ENCODE peak calls at places on chromosome 21, in five cellular contexts. R is B cell, L is COR-L47, G is EH, A is uterus. V is an unnamed sample.

GRCh38 chr21:28160378-28160777 is 832.3 kb downstream of the LTN1 start:
- DNase-seq in L (no peak), A (peak; percentile 67), R (no peak), G (no peak), V (no peak)

GRCh38 chr21:38804617-38805281 is 980 bp upstream of the ETS2 start:
- DNase-seq in A (peak; percentile 72), G (peak; percentile 58), L (peak; percentile 45), R (no peak), V (no peak)

GRCh38 chr21:14356771-14357170 is 26.2 kb downstream of the HSPA13 start:
- DNase-seq in G (no peak), A (no peak), R (no peak), L (no peak), V (no peak)

GRCh38 chr21:33231526-33231925 is 1.8 kb downstream of the IFNAR2 start:
- DNase-seq in L (no peak), A (no peak), G (no peak), R (no peak), V (no peak)

GRCh38 chr21:44021064-44021463 is 9.0 kb downstream of the TRAPPC10 start:
- DNase-seq in R (no peak), A (no peak), G (no peak), L (no peak), V (no peak)

GRCh38 chr21:21750124-21750825 is 752.1 kb downstream of the NCAM2 start:
- DNase-seq in R (no peak), G (peak; percentile 13), A (no peak), L (no peak), V (no peak)

GRCh38 chr21:39542736-39543135 is 70.0 kb upstream of the B3GALT5 start:
- DNase-seq in A (no peak), R (no peak), L (no peak), G (no peak), V (no peak)

GRCh38 chr21:44477712-44478111 is 22.4 kb downstream of the LRRC3 start:
- DNase-seq in R (no peak), L (no peak), A (no peak), G (no peak), V (no peak)

GRCh38 chr21:18294100-18294499 is 49.5 kb downstream of the CHODL start:
- DNase-seq in A (no peak), R (no peak), L (no peak), G (no peak), V (no peak)

GRCh38 chr21:45861156-45861870 is 120.3 kb upstream of the COL6A1 start:
- DNase-seq in G (no peak), R (no peak), L (no peak), A (no peak), V (no peak)

GRCh38 chr21:43574741-43575465 is 84.4 kb downstream of the HSF2BP start:
- DNase-seq in L (no peak), A (peak; percentile 76), G (no peak), R (no peak), V (no peak)

GRCh38 chr21:21714396-21714795 is 716.2 kb downstream of the NCAM2 start:
- DNase-seq in A (no peak), R (no peak), G (peak; percentile 93), L (no peak), V (no peak)

GRCh38 chr21:39620856-39621255 is 8.1 kb downstream of the B3GALT5 start:
- DNase-seq in G (no peak), A (no peak), R (no peak), L (no peak), V (no peak)

GRCh38 chr21:27206368-27206982 is 239.6 kb upstream of the ADAMTS5 start:
- DNase-seq in L (no peak), R (no peak), G (peak; percentile 85), A (no peak), V (no peak)

GRCh38 chr21:45555251-45555556 is 13.0 kb upstream of the SLC19A1 start:
- DNase-seq in L (no peak), R (no peak), A (no peak), G (no peak), V (no peak)

GRCh38 chr21:16195896-16196443 is 466.2 kb downstream of the USP25 start:
- DNase-seq in G (no peak), A (no peak), R (no peak), L (no peak), V (no peak)

GRCh38 chr21:42523941-42524340 is 10.3 kb downstream of the SLC37A1 start:
- DNase-seq in R (no peak), L (no peak), G (no peak), A (no peak), V (no peak)

GRCh38 chr21:33686386-33686785 is 44.1 kb downstream of the ITSN1 start:
- DNase-seq in A (no peak), G (no peak), L (no peak), R (no peak), V (no peak)

GRCh38 chr21:45467221-45467779 is 62.3 kb downstream of the COL18A1 start:
- DNase-seq in G (peak; percentile 63), L (no peak), R (no peak), A (no peak), V (no peak)

GRCh38 chr21:26067836-26068401 is 102.7 kb downstream of the APP start:
- DNase-seq in A (no peak), L (no peak), R (no peak), G (no peak), V (no peak)

GRCh38 chr21:26147535-26147934 is 23.0 kb downstream of the APP start:
- DNase-seq in R (no peak), G (no peak), L (no peak), A (no peak), V (no peak)

GRCh38 chr21:32102426-32102825 is 176.4 kb downstream of the MIS18A start:
- DNase-seq in R (no peak), L (no peak), G (peak; percentile 29), A (no peak), V (no peak)

GRCh38 chr21:41133896-41134522 is 34.0 kb upstream of the BACE2 start:
- DNase-seq in R (peak; percentile 13), G (peak; percentile 43), L (no peak), A (no peak), V (no peak)

GRCh38 chr21:44434936-44435635 is 20.2 kb upstream of the LRRC3 start:
- DNase-seq in A (peak; percentile 9), L (no peak), R (no peak), G (no peak), V (no peak)

GRCh38 chr21:45383615-45384201 is 21.3 kb upstream of the COL18A1 start:
- DNase-seq in G (no peak), A (peak; percentile 14), R (no peak), L (no peak), V (no peak)

GRCh38 chr21:45800339-45801080 is 157.0 kb downstream of the PCBP3 start:
- DNase-seq in R (no peak), L (no peak), G (no peak), A (no peak), V (no peak)

GRCh38 chr21:36792505-36792967 is 93.6 kb downstream of the SIM2 start:
- DNase-seq in A (no peak), R (no peak), G (peak; percentile 13), L (no peak), V (no peak)

GRCh38 chr21:36743008-36743407 is 44.1 kb downstream of the SIM2 start:
- DNase-seq in G (no peak), L (no peak), R (no peak), A (no peak), V (no peak)

GRCh38 chr21:31921079-31921478 is 48.3 kb downstream of the HUNK start:
- DNase-seq in G (peak; percentile 66), R (no peak), L (no peak), A (no peak), V (no peak)

V was measured in activated T-helper 1 cell treated with Interleukin-2 at 50 U/mL for 16 hours.